ENCODE peak calls at places on chromosomes 3 and 15, in eight cellular contexts. One of them, this sample, is unnamed.
A peak's percentile ranks its signal among the peaks of the same experiment; 100 is the strongest.

GRCh38 chr3:58839187-58839586 is 172.6 kb upstream of the FAM3D start:
- DNase-seq in lung: no peak
- DNase-seq in CD8-positive, alpha-beta memory T cell: no peak
- DNase-seq in ascending aorta: no peak
- DNase-seq in stomach: no peak
- DNase-seq in fibroblast of lung: no peak
- DNase-seq in PC-3: no peak
- DNase-seq in endodermal cell: no peak
- DNase-seq in this sample: no peak

GRCh38 chr3:189202583-189202982 is 30.8 kb downstream of the TPRG1 start:
- DNase-seq in ascending aorta: no peak
- DNase-seq in endodermal cell: no peak
- DNase-seq in lung: no peak
- DNase-seq in CD8-positive, alpha-beta memory T cell: no peak
- DNase-seq in fibroblast of lung: no peak
- DNase-seq in PC-3: no peak
- DNase-seq in stomach: no peak
- DNase-seq in this sample: no peak

GRCh38 chr3:58422756-58423324 is 10.8 kb downstream of the PDHB start:
- DNase-seq in CD8-positive, alpha-beta memory T cell: no peak
- DNase-seq in lung: no peak
- DNase-seq in ascending aorta: no peak
- DNase-seq in fibroblast of lung: peak; percentile 35
- DNase-seq in PC-3: peak; percentile 40
- DNase-seq in endodermal cell: no peak
- DNase-seq in stomach: no peak
- DNase-seq in this sample: no peak

GRCh38 chr3:58565621-58566397 is 11.4 kb downstream of the FAM107A start:
- DNase-seq in endodermal cell: peak; percentile 88
- DNase-seq in lung: no peak
- DNase-seq in CD8-positive, alpha-beta memory T cell: no peak
- DNase-seq in PC-3: no peak
- DNase-seq in fibroblast of lung: no peak
- DNase-seq in stomach: no peak
- DNase-seq in ascending aorta: no peak
- DNase-seq in this sample: no peak

GRCh38 chr15:42891569-42891968 is 29.0 kb downstream of the TTBK2 start:
- DNase-seq in PC-3: peak; percentile 23
- DNase-seq in endodermal cell: no peak
- DNase-seq in lung: no peak
- DNase-seq in ascending aorta: no peak
- DNase-seq in CD8-positive, alpha-beta memory T cell: no peak
- DNase-seq in stomach: no peak
- DNase-seq in fibroblast of lung: peak; percentile 13
- DNase-seq in this sample: no peak

GRCh38 chr15:64443016-64443415 is 17.4 kb upstream of the ZNF609 start:
- DNase-seq in CD8-positive, alpha-beta memory T cell: no peak
- DNase-seq in fibroblast of lung: no peak
- DNase-seq in stomach: no peak
- DNase-seq in lung: no peak
- DNase-seq in endodermal cell: no peak
- DNase-seq in ascending aorta: no peak
- DNase-seq in PC-3: no peak
- DNase-seq in this sample: no peak

GRCh38 chr15:64681424-64682024 is 93.9 kb downstream of the RBPMS2 start:
- DNase-seq in PC-3: peak; percentile 77
- DNase-seq in lung: peak; percentile 46
- DNase-seq in fibroblast of lung: peak; percentile 67
- DNase-seq in endodermal cell: peak; percentile 87
- DNase-seq in stomach: peak; percentile 47
- DNase-seq in CD8-positive, alpha-beta memory T cell: no peak
- DNase-seq in ascending aorta: no peak
- DNase-seq in this sample: peak; percentile 65

GRCh38 chr15:63030101-63030528 is 12.4 kb upstream of the TPM1 start:
- DNase-seq in stomach: no peak
- DNase-seq in ascending aorta: no peak
- DNase-seq in endodermal cell: no peak
- DNase-seq in PC-3: no peak
- DNase-seq in lung: peak; percentile 43
- DNase-seq in CD8-positive, alpha-beta memory T cell: no peak
- DNase-seq in fibroblast of lung: peak; percentile 44
- DNase-seq in this sample: no peak

GRCh38 chr3:122824465-122825379 is 29.9 kb downstream of the SLC49A4 start:
- DNase-seq in PC-3: peak; percentile 50
- DNase-seq in lung: no peak
- DNase-seq in CD8-positive, alpha-beta memory T cell: no peak
- DNase-seq in stomach: no peak
- DNase-seq in ascending aorta: no peak
- DNase-seq in fibroblast of lung: peak; percentile 55
- DNase-seq in endodermal cell: no peak
- DNase-seq in this sample: no peak

GRCh38 chr15:58604455-58604923 is 145.0 kb downstream of the ADAM10 start:
- DNase-seq in ascending aorta: no peak
- DNase-seq in endodermal cell: no peak
- DNase-seq in fibroblast of lung: no peak
- DNase-seq in stomach: no peak
- DNase-seq in CD8-positive, alpha-beta memory T cell: no peak
- DNase-seq in lung: no peak
- DNase-seq in PC-3: peak; percentile 81
- DNase-seq in this sample: no peak

GRCh38 chr15:31215490-31216209 is 111.0 kb upstream of the KLF13 start:
- DNase-seq in fibroblast of lung: peak; percentile 74
- DNase-seq in lung: peak; percentile 90
- DNase-seq in endodermal cell: peak; percentile 93
- DNase-seq in stomach: peak; percentile 90
- DNase-seq in CD8-positive, alpha-beta memory T cell: peak; percentile 83
- DNase-seq in ascending aorta: peak; percentile 86
- DNase-seq in PC-3: peak; percentile 62
- DNase-seq in this sample: peak; percentile 71

GRCh38 chr15:43266834-43267233 is at the start of gene TGM5:
- DNase-seq in lung: no peak
- DNase-seq in stomach: no peak
- DNase-seq in CD8-positive, alpha-beta memory T cell: no peak
- DNase-seq in PC-3: peak; percentile 39
- DNase-seq in ascending aorta: peak; percentile 25
- DNase-seq in endodermal cell: no peak
- DNase-seq in fibroblast of lung: no peak
- DNase-seq in this sample: no peak

GRCh38 chr15:67922971-67923646 is 83.3 kb upstream of the RNU6-1 start:
- DNase-seq in fibroblast of lung: no peak
- DNase-seq in stomach: no peak
- DNase-seq in endodermal cell: no peak
- DNase-seq in CD8-positive, alpha-beta memory T cell: no peak
- DNase-seq in lung: no peak
- DNase-seq in PC-3: no peak
- DNase-seq in ascending aorta: no peak
- DNase-seq in this sample: no peak
- H3K4me1 ChIP-seq in fibroblast of lung: no peaks in the 10 kb centered on the region
- H3K4me1 ChIP-seq in stomach: peaks cover 59% of the 10 kb centered on the region
- H3K4me1 ChIP-seq in endodermal cell: no peaks in the 10 kb centered on the region
- H3K4me1 ChIP-seq in CD8-positive, alpha-beta memory T cell: no peaks in the 10 kb centered on the region
- H3K4me1 ChIP-seq in lung: peaks cover 18% of the 10 kb centered on the region
- H3K4me1 ChIP-seq in PC-3: no peaks in the 10 kb centered on the region
- H3K4me1 ChIP-seq in ascending aorta: peaks cover 10% of the 10 kb centered on the region
- H3K4me1 ChIP-seq in this sample: no peaks in the 10 kb centered on the region

GRCh38 chr15:27512281-27513001 is 541.5 kb downstream of the GABRG3 start:
- DNase-seq in stomach: no peak
- DNase-seq in endodermal cell: no peak
- DNase-seq in ascending aorta: no peak
- DNase-seq in lung: no peak
- DNase-seq in fibroblast of lung: no peak
- DNase-seq in CD8-positive, alpha-beta memory T cell: no peak
- DNase-seq in PC-3: no peak
- DNase-seq in this sample: no peak

GRCh38 chr15:27506752-27507151 is 535.8 kb downstream of the GABRG3 start:
- DNase-seq in ascending aorta: no peak
- DNase-seq in CD8-positive, alpha-beta memory T cell: no peak
- DNase-seq in lung: no peak
- DNase-seq in endodermal cell: no peak
- DNase-seq in fibroblast of lung: no peak
- DNase-seq in PC-3: no peak
- DNase-seq in stomach: no peak
- DNase-seq in this sample: no peak

GRCh38 chr15:27514526-27514925 is 543.5 kb downstream of the GABRG3 start:
- DNase-seq in endodermal cell: no peak
- DNase-seq in lung: no peak
- DNase-seq in ascending aorta: no peak
- DNase-seq in CD8-positive, alpha-beta memory T cell: no peak
- DNase-seq in fibroblast of lung: no peak
- DNase-seq in PC-3: peak; percentile 28
- DNase-seq in stomach: no peak
- DNase-seq in this sample: no peak

DNA sequence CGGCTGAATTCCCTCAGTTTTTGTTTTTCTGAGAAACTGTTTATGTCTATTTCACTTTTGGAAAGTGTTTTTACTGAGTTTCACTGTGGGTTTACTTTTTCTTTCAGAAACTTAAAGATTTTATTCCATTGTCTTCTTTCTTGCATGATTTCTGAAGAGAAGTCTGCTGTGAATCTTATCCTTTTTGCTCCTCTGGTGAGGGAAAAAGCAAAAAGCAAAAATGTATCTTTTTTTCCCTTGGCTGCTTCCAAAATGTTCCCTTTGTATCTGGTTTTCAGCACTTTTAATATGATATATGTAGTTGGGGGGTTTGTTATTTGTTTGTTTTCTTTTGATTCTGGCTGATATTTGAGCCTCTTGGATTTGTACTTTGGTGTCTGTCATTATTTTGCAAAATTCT is 538.0 kb downstream of the GABRG3 start:
- DNase-seq in CD8-positive, alpha-beta memory T cell: no peak
- DNase-seq in endodermal cell: no peak
- DNase-seq in fibroblast of lung: no peak
- DNase-seq in stomach: no peak
- DNase-seq in ascending aorta: no peak
- DNase-seq in lung: no peak
- DNase-seq in PC-3: no peak
- DNase-seq in this sample: no peak
- H3K27ac ChIP-seq in CD8-positive, alpha-beta memory T cell: no peak overlapping the region
- H3K27ac ChIP-seq in endodermal cell: no peak overlapping the region
- H3K27ac ChIP-seq in fibroblast of lung: no peak overlapping the region
- H3K27ac ChIP-seq in stomach: no peak overlapping the region
- H3K27ac ChIP-seq in ascending aorta: no peak overlapping the region
- H3K27ac ChIP-seq in lung: no peak overlapping the region
- H3K27ac ChIP-seq in PC-3: no peak overlapping the region
- H3K27ac ChIP-seq in this sample: no peak overlapping the region

GRCh38 chr15:74387141-74387541 is 19.7 kb upstream of the CYP11A1 start:
- DNase-seq in endodermal cell: no peak
- DNase-seq in ascending aorta: no peak
- DNase-seq in fibroblast of lung: no peak
- DNase-seq in stomach: no peak
- DNase-seq in CD8-positive, alpha-beta memory T cell: no peak
- DNase-seq in lung: no peak
- DNase-seq in PC-3: no peak
- DNase-seq in this sample: no peak

GRCh38 chr15:74390552-74391288 is 23.3 kb upstream of the CYP11A1 start:
- DNase-seq in lung: no peak
- DNase-seq in endodermal cell: no peak
- DNase-seq in CD8-positive, alpha-beta memory T cell: no peak
- DNase-seq in fibroblast of lung: no peak
- DNase-seq in stomach: no peak
- DNase-seq in ascending aorta: no peak
- DNase-seq in PC-3: no peak
- DNase-seq in this sample: no peak

GRCh38 chr15:74389115-74390048 is 21.9 kb upstream of the CYP11A1 start:
- DNase-seq in PC-3: no peak
- DNase-seq in ascending aorta: no peak
- DNase-seq in stomach: no peak
- DNase-seq in fibroblast of lung: no peak
- DNase-seq in lung: no peak
- DNase-seq in endodermal cell: no peak
- DNase-seq in CD8-positive, alpha-beta memory T cell: no peak
- DNase-seq in this sample: no peak

GRCh38 chr15:74386496-74387140 is 19.2 kb upstream of the CYP11A1 start:
- DNase-seq in PC-3: no peak
- DNase-seq in CD8-positive, alpha-beta memory T cell: no peak
- DNase-seq in endodermal cell: no peak
- DNase-seq in stomach: no peak
- DNase-seq in ascending aorta: no peak
- DNase-seq in fibroblast of lung: no peak
- DNase-seq in lung: no peak
- DNase-seq in this sample: no peak

GRCh38 chr15:74387988-74388955 is 20.8 kb upstream of the CYP11A1 start:
- DNase-seq in endodermal cell: peak; percentile 57
- DNase-seq in ascending aorta: no peak
- DNase-seq in PC-3: no peak
- DNase-seq in fibroblast of lung: no peak
- DNase-seq in stomach: no peak
- DNase-seq in CD8-positive, alpha-beta memory T cell: no peak
- DNase-seq in lung: no peak
- DNase-seq in this sample: no peak
- H3K4me1 ChIP-seq in endodermal cell: no peaks in the 10 kb centered on the region
- H3K4me1 ChIP-seq in ascending aorta: no peaks in the 10 kb centered on the region
- H3K4me1 ChIP-seq in PC-3: peaks cover 39% of the 10 kb centered on the region
- H3K4me1 ChIP-seq in fibroblast of lung: peaks cover 10% of the 10 kb centered on the region
- H3K4me1 ChIP-seq in stomach: peaks cover 9% of the 10 kb centered on the region
- H3K4me1 ChIP-seq in CD8-positive, alpha-beta memory T cell: peaks cover 39% of the 10 kb centered on the region
- H3K4me1 ChIP-seq in lung: no peaks in the 10 kb centered on the region
- H3K4me1 ChIP-seq in this sample: no peaks in the 10 kb centered on the region

GRCh38 chr3:55765906-55766701 is 279.0 kb upstream of the WNT5A start:
- DNase-seq in PC-3: no peak
- DNase-seq in stomach: no peak
- DNase-seq in fibroblast of lung: no peak
- DNase-seq in CD8-positive, alpha-beta memory T cell: no peak
- DNase-seq in lung: no peak
- DNase-seq in ascending aorta: no peak
- DNase-seq in endodermal cell: no peak
- DNase-seq in this sample: no peak

GRCh38 chr3:55765398-55765797 is 278.3 kb upstream of the WNT5A start:
- DNase-seq in fibroblast of lung: no peak
- DNase-seq in endodermal cell: no peak
- DNase-seq in CD8-positive, alpha-beta memory T cell: no peak
- DNase-seq in lung: no peak
- DNase-seq in stomach: no peak
- DNase-seq in ascending aorta: no peak
- DNase-seq in PC-3: no peak
- DNase-seq in this sample: no peak

GRCh38 chr3:55770077-55770476 is 283.0 kb upstream of the WNT5A start:
- DNase-seq in PC-3: no peak
- DNase-seq in CD8-positive, alpha-beta memory T cell: no peak
- DNase-seq in stomach: no peak
- DNase-seq in fibroblast of lung: no peak
- DNase-seq in endodermal cell: no peak
- DNase-seq in ascending aorta: no peak
- DNase-seq in lung: no peak
- DNase-seq in this sample: no peak

GRCh38 chr3:55771503-55771902 is 284.4 kb upstream of the WNT5A start:
- DNase-seq in PC-3: no peak
- DNase-seq in ascending aorta: no peak
- DNase-seq in fibroblast of lung: no peak
- DNase-seq in lung: no peak
- DNase-seq in CD8-positive, alpha-beta memory T cell: no peak
- DNase-seq in endodermal cell: no peak
- DNase-seq in stomach: no peak
- DNase-seq in this sample: no peak

DNA sequence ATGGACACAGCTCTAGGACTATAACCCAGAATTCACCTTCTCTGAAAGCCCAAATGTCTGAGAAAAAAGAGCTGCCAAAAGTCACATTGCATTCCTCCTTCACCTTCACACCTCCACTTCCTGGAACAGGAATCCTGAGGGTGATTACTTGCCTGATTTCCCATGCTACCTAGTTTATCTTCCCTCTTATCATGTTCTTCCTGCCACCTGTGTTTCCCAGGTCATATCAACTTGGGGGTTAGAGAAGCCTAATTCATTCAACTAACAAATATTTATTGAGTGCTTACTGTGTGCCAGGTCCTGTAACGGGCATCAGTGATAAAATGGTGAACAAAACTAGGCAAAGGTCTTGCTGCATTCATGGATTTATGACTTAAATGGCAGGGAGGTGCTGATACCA is 279.6 kb upstream of the WNT5A start:
- DNase-seq in CD8-positive, alpha-beta memory T cell: no peak
- DNase-seq in lung: no peak
- DNase-seq in PC-3: no peak
- DNase-seq in fibroblast of lung: no peak
- DNase-seq in ascending aorta: no peak
- DNase-seq in stomach: no peak
- DNase-seq in endodermal cell: no peak
- DNase-seq in this sample: no peak
- H3K27ac ChIP-seq in CD8-positive, alpha-beta memory T cell: no peak overlapping the region
- H3K27ac ChIP-seq in lung: no peak overlapping the region
- H3K27ac ChIP-seq in PC-3: no peak overlapping the region
- H3K27ac ChIP-seq in fibroblast of lung: no peak overlapping the region
- H3K27ac ChIP-seq in ascending aorta: no peak overlapping the region
- H3K27ac ChIP-seq in stomach: no peak overlapping the region
- H3K27ac ChIP-seq in endodermal cell: no peak overlapping the region
- H3K27ac ChIP-seq in this sample: no peak overlapping the region